ENCODE peak calls at places on chromosomes 4 and X, in seven cellular contexts. U is T-helper 2 cell; R is nephron progenitor cell; G is DMS153; V is naive thymus-derived CD4-positive, alpha-beta T cell; D is HAP-1; W is NCI-H1694 treated with DMSO at 0.1 percent for 48 hours. S is an unnamed sample.

GRCh38 chrX:1389181-1389992 is 2.5 kb downstream of the SLC25A6 start:
- DNase-seq in W (no peak), U (no peak), G (no peak), R (no peak), V (no peak), D (no peak), S (no peak)

GRCh38 chr4:129355529-129355928 is 259.6 kb downstream of the C4orf33 start:
- DNase-seq in W (no peak), G (no peak), V (no peak), R (no peak), U (no peak), D (no peak), S (no peak)

GRCh38 chrX:30302957-30303356 is 6.2 kb downstream of the NR0B1 start:
- DNase-seq in R (no peak), G (peak), W (no peak), V (no peak), D (no peak), U (no peak), S (no peak)

GRCh38 chr4:158042591-158043030 is 130.2 kb downstream of the GASK1B start:
- DNase-seq in D (no peak), G (no peak), W (no peak), U (no peak), R (no peak), V (no peak), S (no peak)

GRCh38 chr4:146976145-146976544 is 30.5 kb upstream of the TTC29 start:
- DNase-seq in G (no peak), W (no peak), V (no peak), D (no peak), U (no peak), R (no peak), S (no peak)

GRCh38 chr4:106385853-106386393 is 17.3 kb upstream of the GIMD1 start:
- DNase-seq in V (no peak), R (no peak), U (no peak), G (no peak), D (no peak), W (no peak), S (no peak)

GRCh38 chr4:153758136-153758535 is 1.7 kb downstream of the RNF175 start:
- DNase-seq in G (no peak), W (no peak), V (no peak), R (no peak), U (no peak), D (no peak), S (no peak)

GRCh38 chrX:18886344-18887161 is 97.4 kb downstream of the PHKA2 start:
- DNase-seq in U (no peak), G (no peak), D (peak), W (no peak), V (peak), R (peak), S (peak)

GRCh38 chr4:107974523-107974922 is 15.2 kb upstream of the HADH start:
- DNase-seq in D (no peak), U (no peak), R (no peak), V (no peak), G (no peak), W (no peak), S (no peak)

GRCh38 chr4:32485976-32486375 is 1765.8 kb downstream of the PCDH7 start:
- DNase-seq in D (no peak), R (no peak), G (no peak), V (no peak), W (no peak), U (no peak), S (no peak)

GRCh38 chr4:113641025-113641431 is 120.5 kb downstream of the CAMK2D start:
- DNase-seq in D (no peak), U (no peak), W (no peak), V (no peak), G (no peak), R (no peak), S (no peak)

GRCh38 chr4:101420661-101421060 is 73.3 kb upstream of the PPP3CA start:
- DNase-seq in V (no peak), D (no peak), W (no peak), G (peak), U (no peak), R (no peak), S (no peak)

GRCh38 chr4:74114234-74114633 is 15.2 kb upstream of the CXCL2 start:
- DNase-seq in D (no peak), R (no peak), V (no peak), G (no peak), U (no peak), W (no peak), S (no peak)

GRCh38 chr4:186726440-186727148 is 2.9 kb upstream of the FAT1 start:
- DNase-seq in V (no peak), U (no peak), G (peak), R (peak), D (peak), W (no peak), S (peak)

GRCh38 chr4:122576261-122577188 is 44.3 kb downstream of the IL21 start:
- DNase-seq in U (no peak), V (peak), W (no peak), G (peak), R (no peak), D (peak), S (peak)

GRCh38 chr4:184358521-184359232 is 115.7 kb downstream of the IRF2 start:
- DNase-seq in R (no peak), W (no peak), D (no peak), G (no peak), V (no peak), U (no peak), S (no peak)